ENCODE peak calls at places on chromosomes 16 and 17, in four cellular contexts. G is NCI-H1417, U is EL, O is fibroblast of the aortic adventitia. X is an unnamed sample.
A peak's percentile ranks its signal among the peaks of the same experiment; 100 is the strongest.

GRCh38 chr16:4200781-4201137 is 41.1 kb downstream of the SRL start:
- DNase-seq in G (no peak), O (peak; percentile 56), U (peak; percentile 56), X (peak; percentile 60)

GRCh38 chr16:81623365-81624102 is 155.6 kb upstream of the PLCG2 start:
- DNase-seq in U (peak; percentile 53), G (peak; percentile 10), O (peak; percentile 62), X (peak; percentile 63)

GRCh38 chr16:89410794-89411309 is 79.5 kb downstream of the ANKRD11 start:
- DNase-seq in O (peak; percentile 94), U (peak; percentile 70), G (no peak), X (peak; percentile 67)

GRCh38 chr17:77141846-77142449 is 1.2 kb downstream of the SEC14L1 start:
- DNase-seq in O (no peak), G (no peak), U (peak; percentile 43), X (no peak)

GRCh38 chr17:12659500-12659899 is 6.2 kb upstream of the MYOCD start:
- DNase-seq in O (peak; percentile 3), U (peak; percentile 64), G (no peak), X (peak; percentile 5)

GRCh38 chr17:45976755-45977505 is 22.1 kb upstream of the STH start:
- DNase-seq in O (peak; percentile 23), G (no peak), U (peak; percentile 21), X (no peak)

GRCh38 chr16:85369741-85370528 is 243.2 kb upstream of the GSE1 start:
- DNase-seq in G (no peak), U (peak; percentile 50), O (peak; percentile 46), X (peak; percentile 72)

GRCh38 chr16:67697813-67698212 is 21.3 kb downstream of the GFOD2 start:
- DNase-seq in O (no peak), U (no peak), G (no peak), X (no peak)

GRCh38 chr16:15846510-15846909 is 10.3 kb downstream of the MYH11 start:
- DNase-seq in U (no peak), O (no peak), G (no peak), X (no peak)

GRCh38 chr16:8866118-8866883 is 2.5 kb downstream of the CARHSP1 start:
- DNase-seq in O (peak; percentile 48), U (no peak), G (peak; percentile 4), X (no peak)

GRCh38 chr16:4319454-4319853 is 3.6 kb downstream of the GLIS2 start:
- DNase-seq in O (no peak), U (no peak), G (peak; percentile 11), X (peak; percentile 42)

GRCh38 chr17:55582910-55583309 is 71.7 kb upstream of the SMIM36 start:
- DNase-seq in G (no peak), O (no peak), U (no peak), X (no peak)

GRCh38 chr16:57579361-57579665 is 36.9 kb downstream of the ADGRG5 start:
- DNase-seq in U (no peak), G (no peak), O (no peak), X (no peak)

GRCh38 chr16:4608704-4608980 is 6.0 kb downstream of the UBALD1 start:
- DNase-seq in O (no peak), U (no peak), G (no peak), X (no peak)

GRCh38 chr17:15081008-15081407 is 184.1 kb downstream of the PMP22 start:
- DNase-seq in U (no peak), O (no peak), G (no peak), X (no peak)

GRCh38 chr17:34291721-34292348 is 6.3 kb downstream of the CCL11 start:
- DNase-seq in G (no peak), U (peak; percentile 36), O (no peak), X (no peak)

GRCh38 chr17:6870841-6871240 is 39.3 kb upstream of the TEKT1 start:
- DNase-seq in O (no peak), U (no peak), G (no peak), X (no peak)

GRCh38 chr17:2195729-2196128 is 107.9 kb downstream of the SMG6 start:
- DNase-seq in O (no peak), G (peak; percentile 15), U (no peak), X (peak; percentile 8)

GRCh38 chr17:3659541-3660111 is 8.8 kb downstream of the TAX1BP3 start:
- DNase-seq in G (no peak), U (peak; percentile 87), O (peak; percentile 97), X (peak; percentile 95)

GRCh38 chr17:80755650-80756405 is 211.2 kb downstream of the RPTOR start:
- DNase-seq in O (no peak), G (no peak), U (no peak), X (no peak)

GRCh38 chr17:17928422-17929386 is 43.5 kb downstream of the TOM1L2 start:
- DNase-seq in O (peak; percentile 69), U (no peak), G (no peak), X (no peak)

GRCh38 chr17:57170866-57171265 is 85.5 kb upstream of the MSI2 start:
- DNase-seq in G (no peak), O (no peak), U (no peak), X (no peak)

GRCh38 chr17:60156746-60157145 is 7.0 kb downstream of the CA4 start:
- DNase-seq in O (no peak), G (no peak), U (no peak), X (no peak)

GRCh38 chr17:58965221-58965620 is 141.5 kb downstream of the TRIM37 start:
- DNase-seq in G (no peak), U (no peak), O (peak; percentile 25), X (no peak)

GRCh38 chr17:28760987-28761562 is 17.3 kb downstream of the TRAF4 start:
- DNase-seq in O (peak; percentile 63), G (no peak), U (peak; percentile 48), X (peak; percentile 58)

GRCh38 chr17:68383443-68384321 is 73.6 kb downstream of the WIPI1 start:
- DNase-seq in U (peak; percentile 96), G (no peak), O (peak; percentile 56), X (peak; percentile 70)

GRCh38 chr16:608019-608418 is 18.2 kb downstream of the RAB40C start:
- DNase-seq in O (no peak), G (peak; percentile 43), U (no peak), X (no peak)

GRCh38 chr16:86828202-86828601 is 249.9 kb downstream of the FOXL1 start:
- DNase-seq in G (no peak), O (no peak), U (no peak), X (no peak)

GRCh38 chr16:11072420-11073153 is 128.2 kb downstream of the CLEC16A start:
- DNase-seq in O (no peak), U (no peak), G (peak; percentile 79), X (no peak)

GRCh38 chr17:47918003-47918402 is 22.0 kb downstream of the SP2 start:
- DNase-seq in U (no peak), O (no peak), G (no peak), X (no peak)

GRCh38 chr17:58577696-58578095 is 63.3 kb upstream of the MTMR4 start:
- DNase-seq in U (peak; percentile 51), O (peak; percentile 54), G (peak; percentile 37), X (peak; percentile 50)

X was measured in AG08395.